ENCODE peak calls at places on chromosomes 5 and 9, in seven cellular contexts. One of them, this sample, is unnamed.

GRCh38 chr9:128152133-128152780 is 3.0 kb downstream of the LCN2 start:
- DNase-seq in uterus: no peak
- DNase-seq in NCI-H226: no peak
- DNase-seq in EL: no peak
- DNase-seq in stimulated activated CD4-positive, alpha-beta T cell treated with anti-CD3 and anti-CD28 coated beads, Interleukin-1b, Interleukin-23, amount 100 ng/mL, for 1 hour: no peak
- DNase-seq in hepatic stellate cell: no peak
- DNase-seq in sciatic nerve: no peak
- DNase-seq in this sample: no peak

GRCh38 chr5:150461231-150461630 is 11.7 kb upstream of the RPS14 start:
- DNase-seq in uterus: no peak
- DNase-seq in NCI-H226: no peak
- DNase-seq in EL: no peak
- DNase-seq in stimulated activated CD4-positive, alpha-beta T cell treated with anti-CD3 and anti-CD28 coated beads, Interleukin-1b, Interleukin-23, amount 100 ng/mL, for 1 hour: no peak
- DNase-seq in hepatic stellate cell: no peak
- DNase-seq in sciatic nerve: no peak
- DNase-seq in this sample: no peak

GRCh38 chr5:1066676-1067075 is 45.2 kb downstream of the SLC12A7 start:
- DNase-seq in uterus: no peak
- DNase-seq in NCI-H226: no peak
- DNase-seq in EL: no peak
- DNase-seq in stimulated activated CD4-positive, alpha-beta T cell treated with anti-CD3 and anti-CD28 coated beads, Interleukin-1b, Interleukin-23, amount 100 ng/mL, for 1 hour: no peak
- DNase-seq in hepatic stellate cell: no peak
- DNase-seq in sciatic nerve: no peak
- DNase-seq in this sample: no peak

GRCh38 chr9:33466565-33467495 is 6.9 kb downstream of the NOL6 start:
- DNase-seq in uterus: peak
- DNase-seq in NCI-H226: no peak
- DNase-seq in EL: peak
- DNase-seq in stimulated activated CD4-positive, alpha-beta T cell treated with anti-CD3 and anti-CD28 coated beads, Interleukin-1b, Interleukin-23, amount 100 ng/mL, for 1 hour: peak
- DNase-seq in hepatic stellate cell: peak
- DNase-seq in sciatic nerve: peak
- DNase-seq in this sample: peak

GRCh38 chr9:2291980-2292704 is 277.0 kb downstream of the SMARCA2 start:
- DNase-seq in uterus: no peak
- DNase-seq in NCI-H226: no peak
- DNase-seq in EL: peak
- DNase-seq in stimulated activated CD4-positive, alpha-beta T cell treated with anti-CD3 and anti-CD28 coated beads, Interleukin-1b, Interleukin-23, amount 100 ng/mL, for 1 hour: no peak
- DNase-seq in hepatic stellate cell: no peak
- DNase-seq in sciatic nerve: no peak
- DNase-seq in this sample: no peak

GRCh38 chr5:174972291-174972690 is 247.9 kb downstream of the MSX2 start:
- DNase-seq in uterus: no peak
- DNase-seq in NCI-H226: no peak
- DNase-seq in EL: peak
- DNase-seq in stimulated activated CD4-positive, alpha-beta T cell treated with anti-CD3 and anti-CD28 coated beads, Interleukin-1b, Interleukin-23, amount 100 ng/mL, for 1 hour: no peak
- DNase-seq in hepatic stellate cell: no peak
- DNase-seq in sciatic nerve: no peak
- DNase-seq in this sample: no peak

GRCh38 chr9:81526587-81526986 is 162.8 kb downstream of the TLE1 start:
- DNase-seq in uterus: no peak
- DNase-seq in NCI-H226: peak
- DNase-seq in EL: peak
- DNase-seq in stimulated activated CD4-positive, alpha-beta T cell treated with anti-CD3 and anti-CD28 coated beads, Interleukin-1b, Interleukin-23, amount 100 ng/mL, for 1 hour: no peak
- DNase-seq in hepatic stellate cell: peak
- DNase-seq in sciatic nerve: no peak
- DNase-seq in this sample: no peak

GRCh38 chr9:8717146-8717545 is 917.6 kb upstream of the DMAC1 start:
- DNase-seq in uterus: no peak
- DNase-seq in NCI-H226: no peak
- DNase-seq in EL: no peak
- DNase-seq in stimulated activated CD4-positive, alpha-beta T cell treated with anti-CD3 and anti-CD28 coated beads, Interleukin-1b, Interleukin-23, amount 100 ng/mL, for 1 hour: no peak
- DNase-seq in hepatic stellate cell: no peak
- DNase-seq in sciatic nerve: no peak
- DNase-seq in this sample: no peak

GRCh38 chr5:180522350-180522749 is 28.2 kb downstream of the CNOT6 start:
- DNase-seq in uterus: no peak
- DNase-seq in NCI-H226: no peak
- DNase-seq in EL: peak
- DNase-seq in stimulated activated CD4-positive, alpha-beta T cell treated with anti-CD3 and anti-CD28 coated beads, Interleukin-1b, Interleukin-23, amount 100 ng/mL, for 1 hour: no peak
- DNase-seq in hepatic stellate cell: no peak
- DNase-seq in sciatic nerve: no peak
- DNase-seq in this sample: no peak

GRCh38 chr5:40121236-40121635 is 558.5 kb upstream of the PTGER4 start:
- DNase-seq in uterus: no peak
- DNase-seq in NCI-H226: no peak
- DNase-seq in EL: peak
- DNase-seq in stimulated activated CD4-positive, alpha-beta T cell treated with anti-CD3 and anti-CD28 coated beads, Interleukin-1b, Interleukin-23, amount 100 ng/mL, for 1 hour: no peak
- DNase-seq in hepatic stellate cell: no peak
- DNase-seq in sciatic nerve: no peak
- DNase-seq in this sample: no peak

GRCh38 chr5:109035470-109035869 is 287.8 kb downstream of the FER start:
- DNase-seq in uterus: no peak
- DNase-seq in NCI-H226: no peak
- DNase-seq in EL: peak
- DNase-seq in stimulated activated CD4-positive, alpha-beta T cell treated with anti-CD3 and anti-CD28 coated beads, Interleukin-1b, Interleukin-23, amount 100 ng/mL, for 1 hour: no peak
- DNase-seq in hepatic stellate cell: no peak
- DNase-seq in sciatic nerve: no peak
- DNase-seq in this sample: no peak

GRCh38 chr9:111731916-111732315 is 62.8 kb downstream of the SHOC1 start:
- DNase-seq in uterus: no peak
- DNase-seq in NCI-H226: peak
- DNase-seq in EL: peak
- DNase-seq in stimulated activated CD4-positive, alpha-beta T cell treated with anti-CD3 and anti-CD28 coated beads, Interleukin-1b, Interleukin-23, amount 100 ng/mL, for 1 hour: no peak
- DNase-seq in hepatic stellate cell: no peak
- DNase-seq in sciatic nerve: no peak
- DNase-seq in this sample: no peak

GRCh38 chr9:79490657-79491250 is 81.0 kb upstream of the TLE4 start:
- DNase-seq in uterus: no peak
- DNase-seq in NCI-H226: no peak
- DNase-seq in EL: no peak
- DNase-seq in stimulated activated CD4-positive, alpha-beta T cell treated with anti-CD3 and anti-CD28 coated beads, Interleukin-1b, Interleukin-23, amount 100 ng/mL, for 1 hour: no peak
- DNase-seq in hepatic stellate cell: no peak
- DNase-seq in sciatic nerve: no peak
- DNase-seq in this sample: no peak

GRCh38 chr9:134185536-134186011 is 21.2 kb upstream of the RNU6ATAC start:
- DNase-seq in uterus: no peak
- DNase-seq in NCI-H226: no peak
- DNase-seq in EL: no peak
- DNase-seq in stimulated activated CD4-positive, alpha-beta T cell treated with anti-CD3 and anti-CD28 coated beads, Interleukin-1b, Interleukin-23, amount 100 ng/mL, for 1 hour: no peak
- DNase-seq in hepatic stellate cell: no peak
- DNase-seq in sciatic nerve: peak
- DNase-seq in this sample: no peak

GRCh38 chr5:16675747-16676255 is 59.0 kb upstream of the RETREG1 start:
- DNase-seq in uterus: no peak
- DNase-seq in NCI-H226: no peak
- DNase-seq in EL: no peak
- DNase-seq in stimulated activated CD4-positive, alpha-beta T cell treated with anti-CD3 and anti-CD28 coated beads, Interleukin-1b, Interleukin-23, amount 100 ng/mL, for 1 hour: no peak
- DNase-seq in hepatic stellate cell: no peak
- DNase-seq in sciatic nerve: no peak
- DNase-seq in this sample: no peak

GRCh38 chr9:96009690-96010477 is 134.4 kb downstream of the ERCC6L2 start:
- DNase-seq in uterus: no peak
- DNase-seq in NCI-H226: no peak
- DNase-seq in EL: no peak
- DNase-seq in stimulated activated CD4-positive, alpha-beta T cell treated with anti-CD3 and anti-CD28 coated beads, Interleukin-1b, Interleukin-23, amount 100 ng/mL, for 1 hour: no peak
- DNase-seq in hepatic stellate cell: no peak
- DNase-seq in sciatic nerve: no peak
- DNase-seq in this sample: peak

GRCh38 chr5:60339691-60340191 is 360.2 kb downstream of the DEPDC1B start:
- DNase-seq in uterus: no peak
- DNase-seq in NCI-H226: no peak
- DNase-seq in EL: no peak
- DNase-seq in stimulated activated CD4-positive, alpha-beta T cell treated with anti-CD3 and anti-CD28 coated beads, Interleukin-1b, Interleukin-23, amount 100 ng/mL, for 1 hour: no peak
- DNase-seq in hepatic stellate cell: no peak
- DNase-seq in sciatic nerve: peak
- DNase-seq in this sample: no peak

GRCh38 chr5:126016256-126016655 is 407.0 kb upstream of the GRAMD2B start:
- DNase-seq in uterus: peak
- DNase-seq in NCI-H226: no peak
- DNase-seq in EL: no peak
- DNase-seq in stimulated activated CD4-positive, alpha-beta T cell treated with anti-CD3 and anti-CD28 coated beads, Interleukin-1b, Interleukin-23, amount 100 ng/mL, for 1 hour: no peak
- DNase-seq in hepatic stellate cell: no peak
- DNase-seq in sciatic nerve: no peak
- DNase-seq in this sample: peak

This sample was measured in left lobe of liver.